ENCODE peak calls at places on chromosomes 11 and 22, in six cellular contexts. One of them, this sample, is unnamed.

GRCh38 chr11:79060534-79060933 is 380.3 kb downstream of the TENM4 start:
- DNase-seq in neuronal stem cell: no peak
- DNase-seq in mesenchymal stem cell: no peak
- DNase-seq in IMR-90: peak; percentile 21
- DNase-seq in trophoblast cell: no peak
- DNase-seq in H1: no peak
- DNase-seq in this sample: no peak

GRCh38 chr11:128790200-128790599 is 76.9 kb downstream of the KCNJ1 start:
- DNase-seq in neuronal stem cell: no peak
- DNase-seq in mesenchymal stem cell: peak; percentile 53
- DNase-seq in IMR-90: peak; percentile 70
- DNase-seq in trophoblast cell: no peak
- DNase-seq in H1: no peak
- DNase-seq in this sample: no peak

GRCh38 chr22:35552186-35552842 is 11.7 kb downstream of the RASD2 start:
- DNase-seq in neuronal stem cell: peak; percentile 60
- DNase-seq in mesenchymal stem cell: peak; percentile 37
- DNase-seq in IMR-90: no peak
- DNase-seq in trophoblast cell: peak; percentile 47
- DNase-seq in H1: no peak
- DNase-seq in this sample: peak; percentile 78

GRCh38 chr11:68009391-68010000 is 631 bp upstream of the ALDH3B1 start:
- DNase-seq in neuronal stem cell: no peak
- DNase-seq in mesenchymal stem cell: peak; percentile 39
- DNase-seq in IMR-90: peak; percentile 53
- DNase-seq in trophoblast cell: peak; percentile 74
- DNase-seq in H1: no peak
- DNase-seq in this sample: no peak

GRCh38 chr11:126146454-126147192 is 64.8 kb downstream of the RPUSD4 start:
- DNase-seq in neuronal stem cell: peak; percentile 92
- DNase-seq in mesenchymal stem cell: no peak
- DNase-seq in IMR-90: no peak
- DNase-seq in trophoblast cell: no peak
- DNase-seq in H1: no peak
- DNase-seq in this sample: peak; percentile 63

GRCh38 chr11:112114460-112114859 is 27.8 kb downstream of the SDHD start:
- DNase-seq in neuronal stem cell: no peak
- DNase-seq in mesenchymal stem cell: no peak
- DNase-seq in IMR-90: no peak
- DNase-seq in trophoblast cell: peak; percentile 21
- DNase-seq in H1: no peak
- DNase-seq in this sample: no peak

GRCh38 chr11:130103296-130103814 is 33.7 kb downstream of the APLP2 start:
- DNase-seq in neuronal stem cell: no peak
- DNase-seq in mesenchymal stem cell: peak; percentile 96
- DNase-seq in IMR-90: peak; percentile 96
- DNase-seq in trophoblast cell: no peak
- DNase-seq in H1: no peak
- DNase-seq in this sample: no peak

GRCh38 chr11:76674517-76675400 is 4.2 kb upstream of the LRRC32 start:
- DNase-seq in neuronal stem cell: no peak
- DNase-seq in mesenchymal stem cell: no peak
- DNase-seq in IMR-90: no peak
- DNase-seq in trophoblast cell: no peak
- DNase-seq in H1: no peak
- DNase-seq in this sample: no peak

GRCh38 chr11:66470015-66470414 is 3.3 kb downstream of the PELI3 start:
- DNase-seq in neuronal stem cell: no peak
- DNase-seq in mesenchymal stem cell: no peak
- DNase-seq in IMR-90: no peak
- DNase-seq in trophoblast cell: no peak
- DNase-seq in H1: no peak
- DNase-seq in this sample: peak; percentile 81

GRCh38 chr22:22802346-22802970 is 85.2 kb upstream of the IGLL5 start:
- DNase-seq in neuronal stem cell: no peak
- DNase-seq in mesenchymal stem cell: no peak
- DNase-seq in IMR-90: no peak
- DNase-seq in trophoblast cell: peak; percentile 10
- DNase-seq in H1: no peak
- DNase-seq in this sample: peak; percentile 26

GRCh38 chr11:62552465-62552782 is 5.8 kb upstream of the AHNAK start:
- DNase-seq in neuronal stem cell: no peak
- DNase-seq in mesenchymal stem cell: peak; percentile 76
- DNase-seq in IMR-90: peak; percentile 60
- DNase-seq in trophoblast cell: peak; percentile 34
- DNase-seq in H1: no peak
- DNase-seq in this sample: peak; percentile 78

GRCh38 chr11:6431861-6432260 is 8.9 kb downstream of the HPX start:
- DNase-seq in neuronal stem cell: no peak
- DNase-seq in mesenchymal stem cell: peak; percentile 40
- DNase-seq in IMR-90: peak; percentile 65
- DNase-seq in trophoblast cell: peak; percentile 96
- DNase-seq in H1: no peak
- DNase-seq in this sample: peak; percentile 40

GRCh38 chr22:31350410-31350863 is 4.3 kb upstream of the PATZ1 start:
- DNase-seq in neuronal stem cell: no peak
- DNase-seq in mesenchymal stem cell: peak; percentile 18
- DNase-seq in IMR-90: no peak
- DNase-seq in trophoblast cell: no peak
- DNase-seq in H1: no peak
- DNase-seq in this sample: peak; percentile 66

GRCh38 chr11:106480581-106481185 is 403.2 kb downstream of the AASDHPPT start:
- DNase-seq in neuronal stem cell: no peak
- DNase-seq in mesenchymal stem cell: no peak
- DNase-seq in IMR-90: peak; percentile 30
- DNase-seq in trophoblast cell: peak; percentile 65
- DNase-seq in H1: no peak
- DNase-seq in this sample: peak; percentile 73

GRCh38 chr22:44729391-44730012 is 22.9 kb upstream of the ARHGAP8 start:
- DNase-seq in neuronal stem cell: no peak
- DNase-seq in mesenchymal stem cell: peak; percentile 57
- DNase-seq in IMR-90: peak; percentile 71
- DNase-seq in trophoblast cell: no peak
- DNase-seq in H1: no peak
- DNase-seq in this sample: no peak

GRCh38 chr11:114953039-114953438 is 274.7 kb downstream of the NXPE2 start:
- DNase-seq in neuronal stem cell: no peak
- DNase-seq in mesenchymal stem cell: no peak
- DNase-seq in IMR-90: no peak
- DNase-seq in trophoblast cell: no peak
- DNase-seq in H1: no peak
- DNase-seq in this sample: peak; percentile 54

GRCh38 chr11:68954970-68955958 is 25.5 kb downstream of the MRGPRD start:
- DNase-seq in neuronal stem cell: no peak
- DNase-seq in mesenchymal stem cell: no peak
- DNase-seq in IMR-90: peak; percentile 45
- DNase-seq in trophoblast cell: peak; percentile 22
- DNase-seq in H1: no peak
- DNase-seq in this sample: no peak

GRCh38 chr11:12377106-12377823 is at the start of gene PARVA:
- DNase-seq in neuronal stem cell: peak; percentile 80
- DNase-seq in mesenchymal stem cell: peak; percentile 90
- DNase-seq in IMR-90: peak; percentile 81
- DNase-seq in trophoblast cell: peak; percentile 91
- DNase-seq in H1: peak; percentile 50
- DNase-seq in this sample: peak; percentile 95

GRCh38 chr11:18012314-18012905 is 437 bp downstream of the SERGEF start:
- DNase-seq in neuronal stem cell: no peak
- DNase-seq in mesenchymal stem cell: peak; percentile 39
- DNase-seq in IMR-90: peak; percentile 13
- DNase-seq in trophoblast cell: peak; percentile 45
- DNase-seq in H1: no peak
- DNase-seq in this sample: peak; percentile 68

GRCh38 chr11:725624-726202 is 19.7 kb downstream of the EPS8L2 start:
- DNase-seq in neuronal stem cell: no peak
- DNase-seq in mesenchymal stem cell: no peak
- DNase-seq in IMR-90: no peak
- DNase-seq in trophoblast cell: no peak
- DNase-seq in H1: no peak
- DNase-seq in this sample: no peak

GRCh38 chr22:43867839-43868652 is 5.7 kb upstream of the SULT4A1 start:
- DNase-seq in neuronal stem cell: peak; percentile 84
- DNase-seq in mesenchymal stem cell: peak; percentile 70
- DNase-seq in IMR-90: peak; percentile 73
- DNase-seq in trophoblast cell: peak; percentile 72
- DNase-seq in H1: peak; percentile 71
- DNase-seq in this sample: peak; percentile 90

GRCh38 chr11:129989437-129989836 is 13.2 kb downstream of the PRDM10 start:
- DNase-seq in neuronal stem cell: no peak
- DNase-seq in mesenchymal stem cell: no peak
- DNase-seq in IMR-90: peak; percentile 5
- DNase-seq in trophoblast cell: no peak
- DNase-seq in H1: no peak
- DNase-seq in this sample: no peak

GRCh38 chr22:24514241-24515024 is 19.3 kb downstream of the UPB1 start:
- DNase-seq in neuronal stem cell: no peak
- DNase-seq in mesenchymal stem cell: no peak
- DNase-seq in IMR-90: no peak
- DNase-seq in trophoblast cell: no peak
- DNase-seq in H1: no peak
- DNase-seq in this sample: no peak

GRCh38 chr11:75858042-75858441 is 43.0 kb downstream of the UVRAG start:
- DNase-seq in neuronal stem cell: no peak
- DNase-seq in mesenchymal stem cell: no peak
- DNase-seq in IMR-90: no peak
- DNase-seq in trophoblast cell: no peak
- DNase-seq in H1: no peak
- DNase-seq in this sample: no peak

GRCh38 chr11:93548679-93549319 is 5.6 kb upstream of the SMCO4 start:
- DNase-seq in neuronal stem cell: no peak
- DNase-seq in mesenchymal stem cell: no peak
- DNase-seq in IMR-90: no peak
- DNase-seq in trophoblast cell: no peak
- DNase-seq in H1: no peak
- DNase-seq in this sample: no peak

GRCh38 chr11:45737056-45737455 is 67.9 kb upstream of the SLC35C1 start:
- DNase-seq in neuronal stem cell: no peak
- DNase-seq in mesenchymal stem cell: no peak
- DNase-seq in IMR-90: no peak
- DNase-seq in trophoblast cell: peak; percentile 89
- DNase-seq in H1: no peak
- DNase-seq in this sample: no peak

GRCh38 chr11:62600367-62601113 is 1.1 kb downstream of the MTA2 start:
- DNase-seq in neuronal stem cell: no peak
- DNase-seq in mesenchymal stem cell: no peak
- DNase-seq in IMR-90: no peak
- DNase-seq in trophoblast cell: peak; percentile 14
- DNase-seq in H1: no peak
- DNase-seq in this sample: peak; percentile 32

DNA sequence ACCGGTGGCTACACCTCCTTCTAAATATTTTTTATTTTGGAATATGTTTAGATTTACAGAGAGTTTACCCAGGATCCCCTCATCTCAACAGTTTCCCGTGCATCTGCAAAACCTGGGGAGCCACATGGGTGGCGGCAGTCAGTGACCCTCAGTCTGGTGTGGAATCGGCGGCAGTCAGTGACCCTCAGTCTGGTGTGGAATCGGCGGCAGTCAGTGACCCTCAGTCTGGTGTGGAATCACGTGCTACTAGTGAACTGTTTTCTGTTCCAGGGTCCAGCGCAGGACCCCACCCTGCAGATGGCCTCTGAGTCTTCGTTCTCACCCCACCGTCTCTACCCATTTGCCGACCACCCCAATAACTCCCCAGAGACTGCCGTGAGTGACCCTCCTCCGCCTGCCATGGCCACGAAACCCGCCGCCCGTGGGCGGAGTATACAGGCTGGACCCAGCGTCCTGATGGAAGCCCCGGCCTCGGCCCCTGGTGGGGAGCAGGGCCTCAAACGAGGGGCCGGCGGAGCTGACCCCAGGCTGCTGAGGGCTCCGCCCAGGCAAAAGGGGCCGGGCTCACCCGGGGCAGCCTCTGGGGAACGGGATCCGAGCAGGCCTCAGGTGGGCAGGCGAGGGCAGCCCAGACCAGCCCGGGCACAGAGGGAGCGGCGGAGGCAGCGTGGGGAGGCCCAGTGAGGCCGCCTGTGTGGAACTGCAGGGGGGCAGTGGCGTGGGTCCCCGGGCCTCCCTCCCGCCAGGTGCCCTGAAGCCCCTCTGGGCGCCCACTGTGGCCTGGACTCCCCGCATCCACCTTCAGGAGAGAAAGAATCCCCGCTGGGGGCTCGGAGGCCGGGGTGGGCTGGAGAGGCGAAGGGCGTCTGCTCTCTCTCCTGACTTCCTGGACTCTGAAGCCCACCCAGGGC is 2.5 kb downstream of the IL17REL start:
- DNase-seq in neuronal stem cell: no peak
- DNase-seq in mesenchymal stem cell: no peak
- DNase-seq in IMR-90: no peak
- DNase-seq in trophoblast cell: no peak
- DNase-seq in H1: no peak
- DNase-seq in this sample: no peak
- H3K4me3 ChIP-seq in neuronal stem cell: no peak overlapping the region
- H3K4me3 ChIP-seq in mesenchymal stem cell: peak overlapping the region; percentile 20
- H3K4me3 ChIP-seq in IMR-90: no peak overlapping the region
- H3K4me3 ChIP-seq in trophoblast cell: no peak overlapping the region
- H3K4me3 ChIP-seq in H1: peak overlapping the region; percentile 51
- H3K4me3 ChIP-seq in this sample: no peak overlapping the region

GRCh38 chr11:83071641-83072591 is at the start of gene RAB30:
- DNase-seq in neuronal stem cell: peak; percentile 98
- DNase-seq in mesenchymal stem cell: peak; percentile 100
- DNase-seq in IMR-90: peak; percentile 100
- DNase-seq in trophoblast cell: peak; percentile 100
- DNase-seq in H1: peak; percentile 96
- DNase-seq in this sample: peak; percentile 100
- H2AK5ac ChIP-seq in neuronal stem cell: no peak within 1 kb of the TSS
- H2AK5ac ChIP-seq in mesenchymal stem cell: peak within 1 kb of the TSS; percentile 98
- H2AK5ac ChIP-seq in IMR-90: peak within 1 kb of the TSS; percentile 87
- H2AK5ac ChIP-seq in trophoblast cell: peak within 1 kb of the TSS; percentile 94
- H2AK5ac ChIP-seq in H1: no peak within 1 kb of the TSS
- H2AK5ac ChIP-seq in this sample: no peak within 1 kb of the TSS

GRCh38 chr11:63699906-63700305 is 18.6 kb downstream of the RTN3 start:
- DNase-seq in neuronal stem cell: no peak
- DNase-seq in mesenchymal stem cell: no peak
- DNase-seq in IMR-90: no peak
- DNase-seq in trophoblast cell: peak; percentile 97
- DNase-seq in H1: no peak
- DNase-seq in this sample: peak; percentile 22

GRCh38 chr11:63709336-63709735 is 28.0 kb downstream of the RTN3 start:
- DNase-seq in neuronal stem cell: no peak
- DNase-seq in mesenchymal stem cell: no peak
- DNase-seq in IMR-90: peak; percentile 18
- DNase-seq in trophoblast cell: no peak
- DNase-seq in H1: no peak
- DNase-seq in this sample: no peak

GRCh38 chr11:63708764-63709163 is 27.5 kb downstream of the RTN3 start:
- DNase-seq in neuronal stem cell: no peak
- DNase-seq in mesenchymal stem cell: no peak
- DNase-seq in IMR-90: no peak
- DNase-seq in trophoblast cell: no peak
- DNase-seq in H1: no peak
- DNase-seq in this sample: no peak

GRCh38 chr11:63710476-63711217 is 29.3 kb downstream of the RTN3 start:
- DNase-seq in neuronal stem cell: no peak
- DNase-seq in mesenchymal stem cell: peak; percentile 97
- DNase-seq in IMR-90: peak; percentile 83
- DNase-seq in trophoblast cell: peak; percentile 96
- DNase-seq in H1: no peak
- DNase-seq in this sample: peak; percentile 89

GRCh38 chr11:63705526-63705925 is 24.2 kb downstream of the RTN3 start:
- DNase-seq in neuronal stem cell: no peak
- DNase-seq in mesenchymal stem cell: no peak
- DNase-seq in IMR-90: no peak
- DNase-seq in trophoblast cell: no peak
- DNase-seq in H1: no peak
- DNase-seq in this sample: no peak
- H3K27ac ChIP-seq in neuronal stem cell: no peak overlapping the region
- H3K27ac ChIP-seq in mesenchymal stem cell: no peak overlapping the region
- H3K27ac ChIP-seq in IMR-90: peak overlapping the region; percentile 18
- H3K27ac ChIP-seq in trophoblast cell: no peak overlapping the region
- H3K27ac ChIP-seq in H1: no peak overlapping the region
- H3K27ac ChIP-seq in this sample: no peak overlapping the region

GRCh38 chr11:2694995-2695939 is 4.5 kb downstream of the KCNQ1OT1 start:
- DNase-seq in neuronal stem cell: no peak
- DNase-seq in mesenchymal stem cell: no peak
- DNase-seq in IMR-90: no peak
- DNase-seq in trophoblast cell: peak; percentile 21
- DNase-seq in H1: no peak
- DNase-seq in this sample: no peak
- H3K4me3 ChIP-seq in neuronal stem cell: no peak overlapping the region
- H3K4me3 ChIP-seq in mesenchymal stem cell: no peak overlapping the region
- H3K4me3 ChIP-seq in IMR-90: no peak overlapping the region
- H3K4me3 ChIP-seq in trophoblast cell: no peak overlapping the region
- H3K4me3 ChIP-seq in H1: no peak overlapping the region
- H3K4me3 ChIP-seq in this sample: no peak overlapping the region